ENCODE peak calls at places on chromosomes 12 and 14, in four cellular contexts. One of them, this sample, is unnamed.

GRCh38 chr14:105859717-105860614 is 333.6 kb downstream of the TMEM121 start:
- DNase-seq in HepG2: no peak
- DNase-seq in K562: no peak
- DNase-seq in GM12878: no peak
- DNase-seq in this sample: no peak

GRCh38 chr12:110249716-110250225 is 31.3 kb upstream of the ATP2A2 start:
- DNase-seq in HepG2: peak
- DNase-seq in K562: no peak
- DNase-seq in GM12878: peak
- DNase-seq in this sample: no peak

GRCh38 chr14:99412122-99413061 is 68.3 kb downstream of the SETD3 start:
- DNase-seq in HepG2: no peak
- DNase-seq in K562: no peak
- DNase-seq in GM12878: no peak
- DNase-seq in this sample: no peak

GRCh38 chr12:56677680-56678079 is 10.4 kb downstream of the PTGES3 start:
- DNase-seq in HepG2: no peak
- DNase-seq in K562: no peak
- DNase-seq in GM12878: no peak
- DNase-seq in this sample: no peak

GRCh38 chr12:96068111-96068510 is 32.7 kb upstream of the LTA4H start:
- DNase-seq in HepG2: no peak
- DNase-seq in K562: no peak
- DNase-seq in GM12878: no peak
- DNase-seq in this sample: no peak

GRCh38 chr12:57208116-57208945 is 8.3 kb upstream of the NXPH4 start:
- DNase-seq in HepG2: no peak
- DNase-seq in K562: no peak
- DNase-seq in GM12878: no peak
- DNase-seq in this sample: no peak

GRCh38 chr12:28611115-28611435 is 420.8 kb downstream of the CCDC91 start:
- DNase-seq in HepG2: no peak
- DNase-seq in K562: no peak
- DNase-seq in GM12878: no peak
- DNase-seq in this sample: no peak

GRCh38 chr12:29783773-29784666 is at the start of gene TMTC1:
- DNase-seq in HepG2: no peak
- DNase-seq in K562: no peak
- DNase-seq in GM12878: no peak
- DNase-seq in this sample: peak

GRCh38 chr14:49505026-49505766 is 81.0 kb downstream of the RPS29 start:
- DNase-seq in HepG2: no peak
- DNase-seq in K562: no peak
- DNase-seq in GM12878: no peak
- DNase-seq in this sample: no peak

GRCh38 chr14:60722163-60722835 is 1.9 kb downstream of the SIX4 start:
- DNase-seq in HepG2: peak
- DNase-seq in K562: peak
- DNase-seq in GM12878: no peak
- DNase-seq in this sample: peak

GRCh38 chr12:6953417-6954315 is 2.5 kb downstream of the PTPN6 start:
- DNase-seq in HepG2: no peak
- DNase-seq in K562: no peak
- DNase-seq in GM12878: peak
- DNase-seq in this sample: no peak

GRCh38 chr14:75484711-75485429 is 37.4 kb upstream of the BATF start:
- DNase-seq in HepG2: no peak
- DNase-seq in K562: no peak
- DNase-seq in GM12878: no peak
- DNase-seq in this sample: no peak

GRCh38 chr12:48979602-48980388 is 1.7 kb downstream of the WNT1 start:
- DNase-seq in HepG2: no peak
- DNase-seq in K562: no peak
- DNase-seq in GM12878: no peak
- DNase-seq in this sample: no peak

GRCh38 chr14:53865716-53866115 is 90.9 kb downstream of the BMP4 start:
- DNase-seq in HepG2: no peak
- DNase-seq in K562: no peak
- DNase-seq in GM12878: no peak
- DNase-seq in this sample: no peak

GRCh38 chr12:68497702-68498101 is 113.0 kb upstream of the RAP1B start:
- DNase-seq in HepG2: no peak
- DNase-seq in K562: peak
- DNase-seq in GM12878: peak
- DNase-seq in this sample: no peak

GRCh38 chr14:54981698-54982097 is 45.2 kb downstream of the WDHD1 start:
- DNase-seq in HepG2: no peak
- DNase-seq in K562: no peak
- DNase-seq in GM12878: no peak
- DNase-seq in this sample: no peak

GRCh38 chr12:44626883-44627282 is 249.2 kb downstream of the NELL2 start:
- DNase-seq in HepG2: no peak
- DNase-seq in K562: no peak
- DNase-seq in GM12878: no peak
- DNase-seq in this sample: no peak

GRCh38 chr12:4934651-4935050 is 24.9 kb downstream of the KCNA1 start:
- DNase-seq in HepG2: no peak
- DNase-seq in K562: no peak
- DNase-seq in GM12878: no peak
- DNase-seq in this sample: no peak

GRCh38 chr14:26200675-26201074 is 397.2 kb downstream of the NOVA1 start:
- DNase-seq in HepG2: no peak
- DNase-seq in K562: no peak
- DNase-seq in GM12878: no peak
- DNase-seq in this sample: no peak

GRCh38 chr12:115946867-115947695 is 330.4 kb downstream of the MED13L start:
- DNase-seq in HepG2: peak
- DNase-seq in K562: peak
- DNase-seq in GM12878: no peak
- DNase-seq in this sample: peak

GRCh38 chr14:49970474-49971147 is 77.7 kb downstream of the ARF6 start:
- DNase-seq in HepG2: no peak
- DNase-seq in K562: peak
- DNase-seq in GM12878: no peak
- DNase-seq in this sample: peak

GRCh38 chr12:127729381-127729780 is 537.6 kb upstream of the TMEM132C start:
- DNase-seq in HepG2: no peak
- DNase-seq in K562: no peak
- DNase-seq in GM12878: no peak
- DNase-seq in this sample: no peak

GRCh38 chr14:69398053-69398817 is at the start of the genes ERH and SLC39A9:
- DNase-seq in HepG2: peak
- DNase-seq in K562: peak
- DNase-seq in GM12878: peak
- DNase-seq in this sample: peak

GRCh38 chr12:53049582-53050318 is at the start of gene TNS2:
- DNase-seq in HepG2: peak
- DNase-seq in K562: peak
- DNase-seq in GM12878: no peak
- DNase-seq in this sample: no peak

GRCh38 chr12:13811061-13811460 is 170.3 kb downstream of the GRIN2B start:
- DNase-seq in HepG2: no peak
- DNase-seq in K562: no peak
- DNase-seq in GM12878: no peak
- DNase-seq in this sample: no peak

GRCh38 chr14:41167040-41167439 is 439.6 kb upstream of the LRFN5 start:
- DNase-seq in HepG2: no peak
- DNase-seq in K562: no peak
- DNase-seq in GM12878: no peak
- DNase-seq in this sample: no peak

DNA sequence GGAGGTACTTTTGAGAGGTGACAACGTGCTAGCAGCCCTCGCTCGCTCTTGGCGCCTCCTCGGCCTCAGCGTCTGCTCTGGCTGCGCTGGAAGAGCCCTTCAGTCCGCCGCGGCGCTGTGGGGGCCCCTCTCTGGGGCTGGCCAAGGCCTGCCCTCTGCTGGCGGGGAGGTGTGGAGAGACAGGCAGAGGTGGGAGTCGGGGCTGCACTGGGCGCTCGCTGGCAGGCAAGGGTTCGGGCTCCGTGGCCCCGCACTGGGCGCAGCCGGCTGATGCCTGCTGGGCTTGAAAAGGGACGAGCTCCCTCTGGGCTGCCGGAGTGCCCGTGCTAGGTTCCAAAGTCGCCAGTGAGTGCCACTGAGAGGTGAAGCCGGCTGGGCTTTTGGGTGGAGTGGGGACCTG is 580.0 kb downstream of the DIO2 start:
- DNase-seq in HepG2: no peak
- DNase-seq in K562: peak
- DNase-seq in GM12878: no peak
- DNase-seq in this sample: no peak
- TF ChIP-seq FOXK2 in HepG2: no peak
- TF ChIP-seq FOXK2 in K562: no peak
- TF ChIP-seq FOXK2 in GM12878: no peak
- TF ChIP-seq FOXK2 in this sample: no peak

GRCh38 chr12:62738105-62738504 is 196.8 kb downstream of the PPM1H start:
- DNase-seq in HepG2: no peak
- DNase-seq in K562: no peak
- DNase-seq in GM12878: no peak
- DNase-seq in this sample: no peak
- TF ChIP-seq FOXK2 in HepG2: no peak
- TF ChIP-seq FOXK2 in K562: no peak
- TF ChIP-seq FOXK2 in GM12878: no peak
- TF ChIP-seq FOXK2 in this sample: no peak

GRCh38 chr12:106303202-106303820 is 778 bp downstream of the TCP11L2 start:
- DNase-seq in HepG2: peak
- DNase-seq in K562: peak
- DNase-seq in GM12878: no peak
- DNase-seq in this sample: peak

GRCh38 chr12:106304797-106305196 is 2.3 kb downstream of the TCP11L2 start:
- DNase-seq in HepG2: no peak
- DNase-seq in K562: no peak
- DNase-seq in GM12878: no peak
- DNase-seq in this sample: no peak

GRCh38 chr12:106302401-106303201 is at the start of gene TCP11L2:
- DNase-seq in HepG2: peak
- DNase-seq in K562: peak
- DNase-seq in GM12878: no peak
- DNase-seq in this sample: peak

GRCh38 chr12:106305376-106305775 is 2.8 kb downstream of the TCP11L2 start:
- DNase-seq in HepG2: no peak
- DNase-seq in K562: no peak
- DNase-seq in GM12878: no peak
- DNase-seq in this sample: no peak

DNA sequence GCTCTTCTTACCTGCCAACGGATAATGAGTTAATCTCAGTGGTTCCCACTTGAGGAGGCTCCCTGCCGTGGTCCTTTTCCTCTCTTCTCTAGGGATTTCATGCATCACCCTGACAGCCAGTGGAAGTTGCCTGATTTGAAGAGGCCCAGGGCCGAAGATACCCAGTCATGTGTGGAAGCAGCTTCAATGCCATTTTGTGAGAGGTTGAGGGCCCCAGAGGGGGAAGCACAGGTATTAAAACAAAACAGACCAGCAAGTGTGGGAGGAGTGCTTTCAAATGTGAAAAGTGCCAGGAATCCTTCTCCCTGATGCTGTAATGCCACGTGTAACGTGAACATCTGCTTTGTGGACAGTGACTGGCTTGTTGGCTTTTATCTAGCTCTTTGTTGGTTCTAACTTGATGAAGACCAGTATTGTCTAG is 1.5 kb downstream of the TCP11L2 start:
- DNase-seq in HepG2: no peak
- DNase-seq in K562: no peak
- DNase-seq in GM12878: no peak
- DNase-seq in this sample: no peak
- TF ChIP-seq FOXK2 in HepG2: no peak
- TF ChIP-seq FOXK2 in K562: no peak
- TF ChIP-seq FOXK2 in GM12878: no peak
- TF ChIP-seq FOXK2 in this sample: no peak

GRCh38 chr14:72432748-72433147 is 461.2 kb downstream of the DPF3 start:
- DNase-seq in HepG2: no peak
- DNase-seq in K562: no peak
- DNase-seq in GM12878: no peak
- DNase-seq in this sample: no peak

GRCh38 chr14:72433511-72433910 is 460.4 kb downstream of the DPF3 start:
- DNase-seq in HepG2: no peak
- DNase-seq in K562: no peak
- DNase-seq in GM12878: no peak
- DNase-seq in this sample: no peak

GRCh38 chr14:72439707-72440106 is 454.2 kb downstream of the DPF3 start:
- DNase-seq in HepG2: no peak
- DNase-seq in K562: no peak
- DNase-seq in GM12878: peak
- DNase-seq in this sample: no peak

GRCh38 chr14:72430457-72430856 is 463.4 kb downstream of the DPF3 start:
- DNase-seq in HepG2: no peak
- DNase-seq in K562: no peak
- DNase-seq in GM12878: no peak
- DNase-seq in this sample: no peak

GRCh38 chr14:72434856-72435255 is 459.0 kb downstream of the DPF3 start:
- DNase-seq in HepG2: no peak
- DNase-seq in K562: no peak
- DNase-seq in GM12878: no peak
- DNase-seq in this sample: no peak
- TF ChIP-seq FOXK2 in HepG2: no peak
- TF ChIP-seq FOXK2 in K562: no peak
- TF ChIP-seq FOXK2 in GM12878: no peak
- TF ChIP-seq FOXK2 in this sample: no peak

This sample was measured in HEK293T.